ENCODE peak calls at places on chromosomes 12 and 14, in nine cellular contexts. G is B cell; L is stimulated activated CD4-positive, alpha-beta T cell treated with anti-CD3 and anti-CD28 coated beads, Interleukin-12 subunit alpha, Interleukin-12 subunit beta, amount 100 ng/mL, for 4 hours; J is gastrocnemius medialis; A is tibial artery; B is SK-N-MC; I is NCI-H1930; T is GM23338; S is occipital lobe. P is an unnamed sample.

GRCh38 chr12:88503344-88503743 is 76.9 kb downstream of the KITLG start:
- DNase-seq in G (no peak), L (no peak), J (no peak), A (no peak), B (no peak), I (no peak), T (peak), S (no peak), P (no peak)

GRCh38 chr12:102120886-102121285 is 903 bp downstream of the PARPBP start:
- DNase-seq in G (no peak), L (no peak), J (no peak), A (no peak), B (no peak), I (no peak), T (peak), S (no peak), P (no peak)

GRCh38 chr14:85471156-85471555 is 58.8 kb upstream of the FLRT2 start:
- DNase-seq in G (no peak), L (no peak), J (no peak), A (no peak), B (no peak), I (no peak), T (no peak), S (no peak), P (no peak)

GRCh38 chr12:114878781-114879180 is 194.8 kb upstream of the TBX3 start:
- DNase-seq in G (no peak), L (no peak), J (no peak), A (no peak), B (no peak), I (no peak), T (no peak), S (no peak), P (no peak)

GRCh38 chr12:40691913-40692616 is at the start of gene CNTN1:
- DNase-seq in G (no peak), L (no peak), J (peak), A (no peak), B (peak), I (peak), T (peak), S (peak), P (no peak)

GRCh38 chr12:2429032-2429431 is 365.7 kb upstream of the FKBP4 start:
- DNase-seq in G (no peak), L (no peak), J (no peak), A (peak), B (no peak), I (no peak), T (no peak), S (no peak), P (no peak)

GRCh38 chr12:2282321-2282720 is 229.5 kb downstream of the CACNA1C start:
- DNase-seq in G (no peak), L (no peak), J (no peak), A (peak), B (no peak), I (no peak), T (peak), S (no peak), P (no peak)

GRCh38 chr12:57128519-57129247 is 400 bp downstream of the LRP1 start:
- DNase-seq in G (no peak), L (no peak), J (no peak), A (no peak), B (no peak), I (no peak), T (peak), S (no peak), P (no peak)

GRCh38 chr14:20998139-20998538 is 954 bp upstream of the SLC39A2 start:
- DNase-seq in G (no peak), L (no peak), J (no peak), A (no peak), B (no peak), I (no peak), T (peak), S (no peak), P (no peak)

GRCh38 chr12:109609256-109609821 is 35.7 kb downstream of the MVK start:
- DNase-seq in G (no peak), L (no peak), J (no peak), A (no peak), B (no peak), I (no peak), T (no peak), S (no peak), P (no peak)

GRCh38 chr12:32788405-32788804 is 32.7 kb upstream of the YARS2 start:
- DNase-seq in G (no peak), L (no peak), J (no peak), A (no peak), B (no peak), I (no peak), T (no peak), S (no peak), P (no peak)

GRCh38 chr14:50635136-50635535 is 33.0 kb downstream of the SAV1 start:
- DNase-seq in G (no peak), L (no peak), J (no peak), A (no peak), B (no peak), I (no peak), T (no peak), S (no peak), P (no peak)

GRCh38 chr12:102374190-102374589 is 106.2 kb downstream of the IGF1 start:
- DNase-seq in G (no peak), L (no peak), J (no peak), A (no peak), B (no peak), I (no peak), T (no peak), S (no peak), P (no peak)